ENCODE peak calls at places on chromosomes 13 and 19, in eight cellular contexts. One of them, this sample, is unnamed.
A peak's percentile ranks its signal among the peaks of the same experiment; 100 is the strongest.

GRCh38 chr19:5851302-5851701 is at the start of gene FUT3:
- DNase-seq in stimulated activated naive B cell treated with anti-CD40 and anti-IgM and Interleukin-4, amounts not matched to agents 10 μg/mL and 1 μg/mL and 100 μg/mL, for 72 hours: no peak
- DNase-seq in NCI-H1436 treated with DMSO at 0.1 percent for 48 hours: no peak
- DNase-seq in stimulated activated CD4-positive, alpha-beta T cell treated with anti-CD3 and anti-CD28 coated beads, Interleukin-1b, Interleukin-23, amount 100 ng/mL, for 1 hour: no peak
- DNase-seq in coronary artery: no peak
- DNase-seq in stromal cell of bone marrow: no peak
- DNase-seq in CD4-positive, alpha-beta T cell: no peak
- DNase-seq in frontal cortex: no peak
- DNase-seq in this sample: no peak

GRCh38 chr13:31111136-31111535 is 50.6 kb downstream of the HSPH1 start:
- DNase-seq in NCI-H1436 treated with DMSO at 0.1 percent for 48 hours: no peak
- DNase-seq in stimulated activated naive B cell treated with anti-CD40 and anti-IgM and Interleukin-4, amounts not matched to agents 10 μg/mL and 1 μg/mL and 100 μg/mL, for 72 hours: no peak
- DNase-seq in CD4-positive, alpha-beta T cell: no peak
- DNase-seq in coronary artery: no peak
- DNase-seq in stimulated activated CD4-positive, alpha-beta T cell treated with anti-CD3 and anti-CD28 coated beads, Interleukin-1b, Interleukin-23, amount 100 ng/mL, for 1 hour: no peak
- DNase-seq in frontal cortex: no peak
- DNase-seq in stromal cell of bone marrow: no peak
- DNase-seq in this sample: no peak

GRCh38 chr13:74174810-74175209 is 40.6 kb upstream of the KLF12 start:
- DNase-seq in stromal cell of bone marrow: no peak
- DNase-seq in coronary artery: no peak
- DNase-seq in stimulated activated naive B cell treated with anti-CD40 and anti-IgM and Interleukin-4, amounts not matched to agents 10 μg/mL and 1 μg/mL and 100 μg/mL, for 72 hours: no peak
- DNase-seq in NCI-H1436 treated with DMSO at 0.1 percent for 48 hours: no peak
- DNase-seq in stimulated activated CD4-positive, alpha-beta T cell treated with anti-CD3 and anti-CD28 coated beads, Interleukin-1b, Interleukin-23, amount 100 ng/mL, for 1 hour: no peak
- DNase-seq in CD4-positive, alpha-beta T cell: no peak
- DNase-seq in frontal cortex: no peak
- DNase-seq in this sample: no peak

GRCh38 chr19:45767410-45767880 is 1.6 kb downstream of the SIX5 start:
- DNase-seq in stromal cell of bone marrow: peak; percentile 81
- DNase-seq in stimulated activated naive B cell treated with anti-CD40 and anti-IgM and Interleukin-4, amounts not matched to agents 10 μg/mL and 1 μg/mL and 100 μg/mL, for 72 hours: no peak
- DNase-seq in NCI-H1436 treated with DMSO at 0.1 percent for 48 hours: no peak
- DNase-seq in stimulated activated CD4-positive, alpha-beta T cell treated with anti-CD3 and anti-CD28 coated beads, Interleukin-1b, Interleukin-23, amount 100 ng/mL, for 1 hour: no peak
- DNase-seq in frontal cortex: no peak
- DNase-seq in coronary artery: peak; percentile 93
- DNase-seq in CD4-positive, alpha-beta T cell: no peak
- DNase-seq in this sample: no peak

GRCh38 chr13:90315061-90315460 is 1032.4 kb upstream of the MIR17HG start:
- DNase-seq in stimulated activated CD4-positive, alpha-beta T cell treated with anti-CD3 and anti-CD28 coated beads, Interleukin-1b, Interleukin-23, amount 100 ng/mL, for 1 hour: no peak
- DNase-seq in coronary artery: no peak
- DNase-seq in NCI-H1436 treated with DMSO at 0.1 percent for 48 hours: no peak
- DNase-seq in stromal cell of bone marrow: no peak
- DNase-seq in stimulated activated naive B cell treated with anti-CD40 and anti-IgM and Interleukin-4, amounts not matched to agents 10 μg/mL and 1 μg/mL and 100 μg/mL, for 72 hours: no peak
- DNase-seq in CD4-positive, alpha-beta T cell: no peak
- DNase-seq in frontal cortex: no peak
- DNase-seq in this sample: no peak

GRCh38 chr19:47272448-47273312 is 2.0 kb upstream of the INAFM1 start:
- DNase-seq in stimulated activated CD4-positive, alpha-beta T cell treated with anti-CD3 and anti-CD28 coated beads, Interleukin-1b, Interleukin-23, amount 100 ng/mL, for 1 hour: no peak
- DNase-seq in CD4-positive, alpha-beta T cell: no peak
- DNase-seq in frontal cortex: peak; percentile 66
- DNase-seq in coronary artery: peak; percentile 80
- DNase-seq in stimulated activated naive B cell treated with anti-CD40 and anti-IgM and Interleukin-4, amounts not matched to agents 10 μg/mL and 1 μg/mL and 100 μg/mL, for 72 hours: no peak
- DNase-seq in stromal cell of bone marrow: no peak
- DNase-seq in NCI-H1436 treated with DMSO at 0.1 percent for 48 hours: no peak
- DNase-seq in this sample: no peak

GRCh38 chr19:42234364-42234763 is 8.0 kb downstream of the GSK3A start:
- DNase-seq in frontal cortex: no peak
- DNase-seq in stimulated activated CD4-positive, alpha-beta T cell treated with anti-CD3 and anti-CD28 coated beads, Interleukin-1b, Interleukin-23, amount 100 ng/mL, for 1 hour: no peak
- DNase-seq in coronary artery: no peak
- DNase-seq in CD4-positive, alpha-beta T cell: no peak
- DNase-seq in stimulated activated naive B cell treated with anti-CD40 and anti-IgM and Interleukin-4, amounts not matched to agents 10 μg/mL and 1 μg/mL and 100 μg/mL, for 72 hours: no peak
- DNase-seq in NCI-H1436 treated with DMSO at 0.1 percent for 48 hours: no peak
- DNase-seq in stromal cell of bone marrow: no peak
- DNase-seq in this sample: no peak

GRCh38 chr13:110275931-110276552 is 30.9 kb downstream of the COL4A1 start:
- DNase-seq in NCI-H1436 treated with DMSO at 0.1 percent for 48 hours: no peak
- DNase-seq in stromal cell of bone marrow: no peak
- DNase-seq in CD4-positive, alpha-beta T cell: no peak
- DNase-seq in coronary artery: no peak
- DNase-seq in stimulated activated CD4-positive, alpha-beta T cell treated with anti-CD3 and anti-CD28 coated beads, Interleukin-1b, Interleukin-23, amount 100 ng/mL, for 1 hour: no peak
- DNase-seq in stimulated activated naive B cell treated with anti-CD40 and anti-IgM and Interleukin-4, amounts not matched to agents 10 μg/mL and 1 μg/mL and 100 μg/mL, for 72 hours: no peak
- DNase-seq in frontal cortex: no peak
- DNase-seq in this sample: no peak

This sample was measured in NCI-H1930.